ENCODE peak calls at places on chromosomes 6 and 20, in eight cellular contexts. T, P, S, F, H, O, D and Q are unnamed samples.

GRCh38 chr6:137402143-137402542 is 92.1 kb downstream of the OLIG3 start:
- DNase-seq in P (no peak), F (no peak), H (no peak), T (no peak), O (no peak), S (no peak), D (no peak), Q (no peak)

GRCh38 chr6:46486186-46486585 is 5.1 kb downstream of the RCAN2 start:
- DNase-seq in D (no peak), F (no peak), H (peak), P (no peak), T (no peak), O (no peak), S (no peak), Q (no peak)

GRCh38 chr6:154703094-154703493 is 30.1 kb upstream of the SCAF8 start:
- DNase-seq in F (no peak), S (no peak), H (peak), T (no peak), P (no peak), D (no peak), O (no peak), Q (no peak)

GRCh38 chr6:56959938-56960337 is 5.0 kb downstream of the BEND6 start:
- DNase-seq in P (no peak), T (no peak), F (no peak), D (no peak), O (no peak), H (no peak), S (no peak), Q (no peak)

GRCh38 chr6:10531513-10531912 is 10.4 kb downstream of the GCNT2 start:
- DNase-seq in S (no peak), H (peak), F (no peak), O (no peak), P (no peak), T (no peak), D (no peak), Q (no peak)

GRCh38 chr6:39335780-39336541 is 13.5 kb upstream of the KCNK16 start:
- DNase-seq in F (peak), O (no peak), P (no peak), D (no peak), T (no peak), S (peak), H (peak), Q (no peak)

GRCh38 chr20:54115172-54115854 is 44.9 kb upstream of the BCAS1 start:
- DNase-seq in F (no peak), O (no peak), D (no peak), P (no peak), H (peak), S (peak), T (peak), Q (no peak)

GRCh38 chr6:19771753-19772336 is 65.3 kb upstream of the ID4 start:
- DNase-seq in T (no peak), O (no peak), F (no peak), H (no peak), S (no peak), P (no peak), D (no peak), Q (no peak)

GRCh38 chr6:96460052-96460700 is 61.4 kb upstream of the UFL1 start:
- DNase-seq in D (no peak), S (no peak), F (no peak), O (no peak), P (no peak), H (no peak), T (no peak), Q (no peak)

GRCh38 chr6:139744891-139745290 is 370.4 kb upstream of the CITED2 start:
- DNase-seq in P (no peak), D (no peak), T (no peak), F (no peak), S (no peak), H (peak), O (no peak), Q (no peak)

GRCh38 chr6:53929340-53930120 is 134.7 kb downstream of the LRRC1 start:
- DNase-seq in F (no peak), D (no peak), O (no peak), T (no peak), S (no peak), P (no peak), H (no peak), Q (no peak)

GRCh38 chr6:126529605-126530004 is 189.7 kb downstream of the CENPW start:
- DNase-seq in O (no peak), P (no peak), T (no peak), H (no peak), D (no peak), F (no peak), S (no peak), Q (no peak)

GRCh38 chr20:6886065-6886729 is 118.7 kb downstream of the BMP2 start:
- DNase-seq in D (no peak), H (no peak), P (no peak), F (no peak), S (no peak), T (no peak), O (no peak), Q (peak)

GRCh38 chr20:1809611-1810510 is 85.3 kb upstream of the SIRPA start:
- DNase-seq in T (no peak), F (no peak), O (no peak), P (no peak), D (no peak), H (peak), S (no peak), Q (no peak)
- H3K4me3 ChIP-seq in T (no peak), F (no peak), O (no peak), P (no peak), D (no peak), H (peak), S (no peak), Q (no peak)

GRCh38 chr6:27517928-27518787 is 45.3 kb upstream of the ZNF184 start:
- DNase-seq in H (no peak), T (no peak), S (no peak), O (no peak), P (no peak), D (no peak), F (peak), Q (no peak)
- H3K4me3 ChIP-seq in H (peak), T (peak), S (peak), O (peak), P (peak), D (peak), F (peak), Q (peak)

GRCh38 chr20:3890410-3890751 is 1.2 kb downstream of the PANK2 start:
- DNase-seq in S (no peak), F (no peak), D (no peak), T (no peak), O (no peak), H (peak), P (no peak), Q (no peak)

GRCh38 chr20:3887870-3888614 is 1.1 kb upstream of the PANK2 start:
- DNase-seq in D (no peak), T (no peak), P (no peak), F (peak), H (peak), O (peak), S (peak), Q (no peak)

GRCh38 chr20:3889489-3890409 is 562 bp downstream of the PANK2 start:
- DNase-seq in F (peak), O (peak), S (peak), P (peak), T (peak), D (peak), H (peak), Q (peak)

GRCh38 chr20:3888622-3889488 is at the start of gene PANK2:
- DNase-seq in T (peak), D (peak), S (peak), O (peak), P (peak), H (peak), F (peak), Q (peak)

DNA sequence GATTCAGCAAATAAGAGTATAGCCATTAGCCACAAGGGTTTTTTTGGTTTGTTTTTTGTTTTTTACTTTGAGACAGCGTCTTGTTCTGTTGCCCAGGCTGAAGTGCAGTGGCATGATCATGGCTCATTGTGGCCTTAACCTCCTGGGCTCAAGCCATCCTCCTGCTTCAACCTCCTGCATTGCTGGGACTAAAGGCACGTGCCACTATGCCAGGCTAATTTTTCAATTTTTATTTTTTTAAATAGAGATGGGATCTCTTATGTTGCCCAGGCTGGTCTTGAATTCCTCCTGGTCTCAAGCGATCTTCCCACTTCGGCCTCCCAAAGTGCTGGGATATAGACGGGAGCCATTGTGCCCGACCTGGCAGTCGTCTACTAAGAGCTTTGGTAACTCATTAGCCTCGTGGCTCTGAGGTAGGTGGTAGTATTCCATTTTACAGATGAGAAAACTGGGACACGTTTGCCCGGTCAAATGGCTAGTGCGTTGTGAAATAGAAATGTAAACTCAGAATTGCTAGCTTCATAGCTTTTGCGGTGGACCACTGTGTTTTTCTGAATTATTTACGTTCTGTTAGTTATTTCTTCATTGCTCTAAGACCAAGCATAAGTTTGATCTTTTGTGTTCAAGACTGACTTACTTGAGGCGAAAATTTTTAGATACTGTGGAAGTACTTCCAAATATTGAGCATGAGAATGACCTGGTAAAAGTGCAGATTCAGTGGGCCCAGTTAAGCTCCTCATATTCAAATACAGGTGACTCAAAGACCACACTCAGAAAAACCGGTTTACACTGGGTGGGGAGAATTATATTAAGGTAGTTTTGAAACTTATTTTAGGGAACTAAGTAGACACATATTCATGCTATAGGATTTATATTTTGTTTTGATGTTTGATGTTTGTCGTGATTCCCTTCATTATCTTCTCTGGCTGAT is 2.1 kb downstream of the PANK2 start:
- DNase-seq in T (no peak), P (no peak), D (no peak), H (peak), O (no peak), F (no peak), S (no peak), Q (no peak)
- H3K4me3 ChIP-seq in T (peak), P (peak), D (peak), H (peak), O (peak), F (peak), S (no peak), Q (no peak)

GRCh38 chr6:120874422-120874821 is 459.9 kb downstream of the TBC1D32 start:
- DNase-seq in D (no peak), P (peak), T (no peak), H (no peak), O (no peak), F (no peak), S (no peak), Q (no peak)
- H3K4me3 ChIP-seq in D (no peak), P (no peak), T (no peak), H (no peak), O (no peak), F (no peak), S (no peak), Q (no peak)

DNA sequence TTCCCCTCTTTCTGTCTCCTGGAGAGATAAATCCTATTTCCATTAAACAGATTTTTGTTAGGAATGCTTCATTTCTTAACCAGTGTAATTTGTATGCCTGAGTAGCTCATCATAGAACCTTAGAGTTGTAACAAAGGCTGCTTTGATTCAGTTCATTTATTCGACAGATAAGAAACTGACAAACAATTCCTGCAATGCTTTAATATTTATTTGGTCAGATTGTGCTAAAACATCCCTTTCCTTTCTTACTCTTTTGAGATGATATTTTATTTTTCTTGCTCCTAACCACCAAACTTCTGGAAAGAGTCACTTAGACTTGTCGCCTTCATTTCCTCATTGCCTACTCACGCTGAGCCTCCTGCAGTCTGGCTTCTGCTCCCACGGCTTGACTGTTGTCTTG is 89.0 kb upstream of the SUPT3H start:
- DNase-seq in P (no peak), H (no peak), S (no peak), D (no peak), O (no peak), F (no peak), T (no peak), Q (no peak)
- H3K4me3 ChIP-seq in P (no peak), H (no peak), S (no peak), D (no peak), O (no peak), F (no peak), T (no peak), Q (no peak)

DNA sequence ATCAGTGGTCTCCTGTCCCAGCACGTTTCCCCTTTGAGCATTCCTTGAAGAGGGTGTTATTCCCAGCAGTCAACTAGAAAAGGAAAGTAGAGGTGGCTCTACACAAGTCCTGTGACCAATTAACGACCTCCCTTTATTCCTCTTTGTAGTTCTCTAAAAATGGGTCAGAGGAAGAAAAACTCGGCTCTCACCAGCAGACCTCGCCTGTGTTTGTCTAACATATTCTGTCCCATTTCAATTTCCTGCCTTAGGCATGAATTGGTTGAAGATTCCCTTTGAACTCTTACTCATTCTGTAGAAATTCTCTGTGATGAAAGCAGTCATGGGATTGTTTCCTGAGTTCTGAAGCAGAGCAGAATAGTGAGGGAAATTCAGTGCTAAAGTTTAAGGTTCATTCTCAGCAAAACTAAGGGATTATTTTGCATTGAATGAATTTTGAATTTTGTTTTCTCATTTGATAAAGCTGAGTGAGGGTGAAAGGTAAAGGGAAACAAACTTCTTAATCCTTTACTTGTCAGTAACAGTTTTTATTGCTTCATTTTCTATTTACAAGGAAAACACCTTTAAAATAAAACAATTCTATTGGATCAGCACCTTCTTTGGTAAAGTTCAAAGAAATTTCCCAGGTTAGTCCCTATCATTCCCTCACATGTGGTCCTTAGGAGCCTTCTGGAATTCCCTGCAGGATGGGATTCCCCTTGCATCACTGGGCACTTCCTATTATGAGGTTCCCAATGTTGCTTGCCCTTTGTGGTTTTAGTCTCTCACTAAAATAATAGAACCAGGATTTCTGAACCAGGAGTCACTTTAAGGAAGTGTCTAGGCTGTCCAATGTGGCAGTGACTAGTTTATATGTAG is 105.8 kb downstream of the SLX4IP start:
- DNase-seq in H (peak), T (peak), P (no peak), F (no peak), O (no peak), D (no peak), S (no peak), Q (no peak)
- H3K4me3 ChIP-seq in H (no peak), T (no peak), P (no peak), F (no peak), O (no peak), D (no peak), S (no peak), Q (no peak)

DNA sequence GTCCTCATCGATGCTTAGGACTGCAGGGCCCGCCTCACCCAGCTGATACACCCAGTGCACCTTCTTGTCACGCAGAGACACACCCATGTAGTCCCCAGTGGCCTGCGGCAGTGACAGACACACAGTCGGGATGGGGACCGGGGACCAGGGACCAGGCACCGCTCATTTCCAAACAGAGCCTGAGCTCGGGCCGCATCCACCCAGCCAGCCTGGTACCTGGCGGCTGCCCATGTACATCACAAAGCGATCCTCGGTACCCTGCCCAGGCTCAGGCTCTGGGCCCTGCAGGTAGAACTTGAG is 11.5 kb downstream of the ADRM1 start:
- DNase-seq in P (no peak), H (no peak), D (no peak), S (no peak), T (no peak), O (no peak), F (no peak), Q (no peak)
- H3K4me3 ChIP-seq in P (no peak), H (no peak), D (no peak), S (no peak), T (no peak), O (no peak), F (no peak), Q (no peak)

DNA sequence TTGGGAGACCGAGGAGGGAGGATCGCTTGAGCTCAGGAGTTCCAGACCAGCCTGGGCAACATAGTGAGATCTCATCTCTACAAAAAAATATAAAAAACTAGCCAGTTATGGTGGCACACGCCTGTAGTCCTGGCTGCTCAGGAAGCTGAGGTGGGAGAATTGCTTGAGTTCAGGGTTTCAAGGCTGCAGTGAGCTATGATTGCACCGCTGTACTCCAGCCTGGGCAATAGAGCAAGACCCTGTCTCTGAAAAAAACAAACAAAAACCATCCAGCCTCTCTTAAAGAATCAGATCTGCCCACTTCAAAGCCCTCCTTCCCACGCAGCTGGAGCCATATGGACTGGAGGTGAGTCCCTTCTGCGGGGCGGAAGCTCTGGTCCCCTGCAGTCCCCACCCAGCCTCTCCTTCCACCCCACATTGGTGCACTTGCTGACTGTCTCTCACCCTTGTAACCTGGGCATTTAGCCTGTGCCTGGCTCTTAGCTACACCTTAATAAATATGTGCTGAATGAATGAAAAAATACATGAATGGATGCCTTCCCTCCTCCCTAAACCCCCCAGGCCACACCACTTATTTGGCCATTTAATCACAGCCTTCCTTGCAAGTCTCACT is 7.2 kb upstream of the PARD6B start:
- DNase-seq in O (no peak), S (no peak), H (no peak), D (no peak), F (no peak), T (no peak), P (no peak), Q (no peak)
- H3K4me3 ChIP-seq in O (no peak), S (no peak), H (peak), D (no peak), F (no peak), T (no peak), P (no peak), Q (no peak)

GRCh38 chr6:3869632-3870527 is 20.7 kb downstream of the FAM50B start:
- DNase-seq in D (no peak), P (no peak), F (peak), H (no peak), O (no peak), S (peak), T (peak), Q (no peak)
- H3K4me3 ChIP-seq in D (no peak), P (no peak), F (no peak), H (no peak), O (no peak), S (no peak), T (no peak), Q (no peak)